ENCODE peak calls at places on chromosomes 3 and 15, in eight cellular contexts. E is GM20000, N is kidney epithelial cell, F is mesothelial cell of epicardium, U is kidney glomerular epithelial cell, J is M059J, A is cerebellum, C is cardiac muscle cell. X is an unnamed sample.

GRCh38 chr3:186108106-186108940 is 566 bp downstream of the ETV5 start:
- DNase-seq in E (peak), N (no peak), F (peak), U (peak), J (peak), A (peak), C (peak), X (no peak)

GRCh38 chr15:53212785-53213184 is 422.6 kb upstream of the ONECUT1 start:
- DNase-seq in E (no peak), N (no peak), F (no peak), U (no peak), J (no peak), A (no peak), C (no peak), X (no peak)

GRCh38 chr15:81160312-81161214 is 26.5 kb downstream of the CFAP161 start:
- DNase-seq in E (no peak), N (no peak), F (no peak), U (no peak), J (peak), A (no peak), C (peak), X (no peak)

GRCh38 chr3:78022232-78022631 is 982.3 kb downstream of the ROBO2 start:
- DNase-seq in E (no peak), N (no peak), F (no peak), U (no peak), J (no peak), A (no peak), C (no peak), X (no peak)

GRCh38 chr15:94722025-94722636 is 490.8 kb downstream of the MCTP2 start:
- DNase-seq in E (no peak), N (no peak), F (no peak), U (no peak), J (no peak), A (no peak), C (no peak), X (no peak)

GRCh38 chr15:51223771-51224229 is 114.6 kb downstream of the CYP19A1 start:
- DNase-seq in E (no peak), N (peak), F (no peak), U (no peak), J (peak), A (no peak), C (peak), X (no peak)

GRCh38 chr3:141231923-141232861 is 567 bp downstream of the PXYLP1 start:
- DNase-seq in E (peak), N (no peak), F (peak), U (peak), J (peak), A (peak), C (peak), X (no peak)

GRCh38 chr3:157445897-157446296 is 9.2 kb downstream of the PTX3 start:
- DNase-seq in E (no peak), N (no peak), F (no peak), U (no peak), J (no peak), A (no peak), C (peak), X (no peak)

GRCh38 chr3:62755285-62755684 is 119.9 kb downstream of the CADPS start:
- DNase-seq in E (no peak), N (no peak), F (no peak), U (no peak), J (peak), A (no peak), C (no peak), X (peak)

GRCh38 chr3:25572919-25573385 is 91.8 kb downstream of the TOP2B start:
- DNase-seq in E (no peak), N (no peak), F (no peak), U (no peak), J (peak), A (peak), C (peak), X (no peak)

GRCh38 chr3:122892561-122892960 is 97.7 kb downstream of the SLC49A4 start:
- DNase-seq in E (no peak), N (no peak), F (no peak), U (no peak), J (no peak), A (no peak), C (no peak), X (no peak)

GRCh38 chr3:115500795-115501194 is 122.5 kb upstream of the GAP43 start:
- DNase-seq in E (no peak), N (no peak), F (no peak), U (no peak), J (no peak), A (no peak), C (no peak), X (no peak)

GRCh38 chr15:91861223-91861622 is 7.7 kb downstream of the SLCO3A1 start:
- DNase-seq in E (no peak), N (no peak), F (no peak), U (no peak), J (no peak), A (no peak), C (no peak), X (no peak)

GRCh38 chr15:25707656-25708365 is 155.3 kb downstream of the ATP10A start:
- DNase-seq in E (no peak), N (no peak), F (no peak), U (no peak), J (no peak), A (no peak), C (no peak), X (no peak)

GRCh38 chr3:16377196-16377595 is 112.2 kb downstream of the OXNAD1 start:
- DNase-seq in E (no peak), N (no peak), F (no peak), U (no peak), J (no peak), A (no peak), C (no peak), X (no peak)

GRCh38 chr3:52606373-52607085 is 70.1 kb downstream of the UQCC5 start:
- DNase-seq in E (no peak), N (peak), F (no peak), U (peak), J (peak), A (peak), C (peak), X (peak)

GRCh38 chr3:100316656-100317069 is 17.9 kb upstream of the NIT2 start:
- DNase-seq in E (peak), N (no peak), F (no peak), U (peak), J (peak), A (peak), C (peak), X (peak)

GRCh38 chr15:96122077-96123027 is 208.1 kb upstream of the NR2F2 start:
- DNase-seq in E (no peak), N (no peak), F (no peak), U (peak), J (peak), A (no peak), C (no peak), X (no peak)

GRCh38 chr3:12891985-12892839 is 50.8 kb upstream of the RPL32 start:
- DNase-seq in E (peak), N (no peak), F (no peak), U (peak), J (peak), A (peak), C (peak), X (no peak)